ENCODE peak calls at places on chromosomes 5 and 9, in seven cellular contexts. X, K, M, R, V, L and B are unnamed samples.

GRCh38 chr5:54902817-54903473 is 82.4 kb downstream of the ESM1 start:
- DNase-seq in X (no peak), V (peak), M (peak), R (peak), K (no peak), L (peak), B (no peak)

GRCh38 chr5:55620009-55620770 is 85.4 kb upstream of the PLPP1 start:
- DNase-seq in K (no peak), M (no peak), V (no peak), X (no peak), L (no peak), R (no peak), B (no peak)

GRCh38 chr5:7902993-7903625 is 34.2 kb downstream of the MTRR start:
- DNase-seq in K (no peak), X (no peak), V (no peak), R (no peak), L (no peak), M (no peak), B (no peak)

GRCh38 chr9:120729796-120730195 is 15.5 kb upstream of the MEGF9 start:
- DNase-seq in X (no peak), M (no peak), V (no peak), L (no peak), K (no peak), R (peak), B (no peak)

GRCh38 chr9:131755541-131756198 is 15.8 kb upstream of the RAPGEF1 start:
- DNase-seq in X (peak), K (peak), R (peak), L (peak), V (peak), M (peak), B (peak)

GRCh38 chr9:4718911-4719310 is 22.1 kb downstream of the AK3 start:
- DNase-seq in V (no peak), X (no peak), M (no peak), K (no peak), R (no peak), L (no peak), B (no peak)

GRCh38 chr5:97142521-97143254 is at the start of gene LIX1:
- DNase-seq in K (peak), M (peak), L (peak), R (peak), V (peak), X (peak), B (no peak)

GRCh38 chr5:111645303-111645838 is 111.6 kb downstream of the NREP start:
- DNase-seq in X (no peak), V (no peak), R (peak), M (no peak), L (no peak), K (no peak), B (no peak)

GRCh38 chr5:92613546-92613945 is 967.5 kb downstream of the NR2F1-AS1 start:
- DNase-seq in L (no peak), M (peak), K (no peak), R (peak), V (peak), X (no peak), B (no peak)

GRCh38 chr5:36691993-36692392 is 85.6 kb downstream of the SLC1A3 start:
- DNase-seq in V (peak), X (no peak), L (no peak), R (peak), K (no peak), M (peak), B (no peak)

GRCh38 chr5:81924467-81924866 is 47.4 kb upstream of the ATG10 start:
- DNase-seq in X (peak), V (no peak), M (no peak), K (no peak), R (no peak), L (no peak), B (no peak)

GRCh38 chr5:37771203-37771611 is 68.6 kb downstream of the GDNF start:
- DNase-seq in R (no peak), M (no peak), V (no peak), K (peak), X (no peak), L (no peak), B (no peak)

GRCh38 chr5:134509308-134510040 is 16.0 kb upstream of the JADE2 start:
- DNase-seq in V (peak), R (peak), M (peak), K (peak), X (no peak), L (no peak), B (no peak)

GRCh38 chr9:116075191-116075590 is 78.4 kb upstream of the PAPPA start:
- DNase-seq in V (peak), L (no peak), R (peak), X (no peak), K (no peak), M (peak), B (no peak)

GRCh38 chr5:129766798-129767197 is 18.9 kb downstream of the MINAR2 start:
- DNase-seq in L (no peak), V (no peak), M (no peak), K (no peak), X (no peak), R (no peak), B (no peak)

GRCh38 chr5:146103594-146103993 is 1.8 kb downstream of the PLAC8L1 start:
- DNase-seq in M (peak), X (peak), L (no peak), K (peak), R (peak), V (no peak), B (no peak)

GRCh38 chr5:102778478-102778877 is 23.4 kb downstream of the PAM start:
- DNase-seq in M (peak), X (no peak), K (no peak), R (peak), L (peak), V (peak), B (no peak)

GRCh38 chr9:89919171-89919681 is 314.4 kb downstream of the GADD45G start:
- DNase-seq in M (no peak), X (peak), R (no peak), K (peak), L (peak), V (no peak), B (no peak)

GRCh38 chr5:178314961-178315820 is 82.6 kb upstream of the PHYKPL start:
- DNase-seq in L (no peak), R (no peak), K (no peak), M (no peak), X (no peak), V (no peak), B (no peak)

GRCh38 chr9:9790216-9790872 is 822.5 kb downstream of the PTPRD start:
- DNase-seq in X (no peak), M (peak), R (peak), K (peak), V (peak), L (peak), B (no peak)

GRCh38 chr5:40983781-40984180 is 74.5 kb downstream of the C7 start:
- DNase-seq in M (no peak), K (no peak), V (no peak), R (no peak), L (no peak), X (no peak), B (no peak)

GRCh38 chr9:78940121-78940855 is 631.5 kb upstream of the TLE4 start:
- DNase-seq in V (no peak), K (no peak), R (no peak), X (no peak), L (no peak), M (no peak), B (no peak)

GRCh38 chr9:114968710-114969109 is 38.3 kb upstream of the TNFSF8 start:
- DNase-seq in X (no peak), K (peak), M (peak), V (peak), R (peak), L (peak), B (no peak)

GRCh38 chr9:38621434-38622082 is 1.2 kb upstream of the ANKRD18A start:
- DNase-seq in V (peak), L (peak), M (no peak), R (no peak), K (peak), X (no peak), B (no peak)

GRCh38 chr5:169796731-169797130 is 159.7 kb downstream of the DOCK2 start:
- DNase-seq in X (no peak), K (no peak), M (no peak), R (no peak), L (no peak), V (peak), B (no peak)

GRCh38 chr5:180630426-180630825 is 19.0 kb downstream of the FLT4 start:
- DNase-seq in X (no peak), V (no peak), R (no peak), M (no peak), K (no peak), L (no peak), B (no peak)

GRCh38 chr9:134210511-134210907 is 46.1 kb upstream of the RNU6ATAC start:
- DNase-seq in L (no peak), X (no peak), R (no peak), K (no peak), V (no peak), M (no peak), B (no peak)

GRCh38 chr9:20379804-20380225 is 242.5 kb downstream of the MLLT3 start:
- DNase-seq in K (no peak), V (no peak), R (no peak), M (no peak), L (no peak), X (no peak), B (no peak)

GRCh38 chr9:110835404-110835803 is 166.8 kb downstream of the MUSK start:
- DNase-seq in K (no peak), R (peak), V (peak), X (no peak), L (no peak), M (peak), B (no peak)

GRCh38 chr9:110027624-110028023 is 180.3 kb downstream of the C9orf152 start:
- DNase-seq in K (no peak), M (peak), R (peak), V (peak), X (peak), L (no peak), B (no peak)

GRCh38 chr9:86856259-86856658 is 91.0 kb downstream of the GAS1 start:
- DNase-seq in M (peak), X (no peak), R (no peak), L (no peak), K (no peak), V (no peak), B (no peak)

GRCh38 chr5:117359895-117360294 is 785.3 kb upstream of the SEMA6A start:
- DNase-seq in X (no peak), K (no peak), R (no peak), L (no peak), V (no peak), M (no peak), B (no peak)

GRCh38 chr9:97640290-97640689 is 6.7 kb downstream of the NCBP1 start:
- DNase-seq in L (no peak), M (no peak), X (no peak), K (peak), V (no peak), R (no peak), B (no peak)

GRCh38 chr9:37437616-37438015 is 15.1 kb downstream of the GRHPR start:
- DNase-seq in V (no peak), L (no peak), R (no peak), K (no peak), M (no peak), X (no peak), B (no peak)

GRCh38 chr5:33891731-33892418 is at the start of gene ADAMTS12:
- DNase-seq in K (peak), R (peak), M (peak), X (peak), L (no peak), V (peak), B (no peak)

GRCh38 chr9:134618163-134618822 is 23.3 kb upstream of the COL5A1 start:
- DNase-seq in K (no peak), L (no peak), R (no peak), M (no peak), V (no peak), X (no peak), B (peak)

GRCh38 chr5:84272776-84273516 is 111.7 kb downstream of the EDIL3 start:
- DNase-seq in V (no peak), K (no peak), L (no peak), M (no peak), R (no peak), X (no peak), B (no peak)

GRCh38 chr5:95526871-95527270 is 27.9 kb downstream of the SKIC3 start:
- DNase-seq in M (peak), K (no peak), X (no peak), L (no peak), R (no peak), V (peak), B (no peak)

DNA sequence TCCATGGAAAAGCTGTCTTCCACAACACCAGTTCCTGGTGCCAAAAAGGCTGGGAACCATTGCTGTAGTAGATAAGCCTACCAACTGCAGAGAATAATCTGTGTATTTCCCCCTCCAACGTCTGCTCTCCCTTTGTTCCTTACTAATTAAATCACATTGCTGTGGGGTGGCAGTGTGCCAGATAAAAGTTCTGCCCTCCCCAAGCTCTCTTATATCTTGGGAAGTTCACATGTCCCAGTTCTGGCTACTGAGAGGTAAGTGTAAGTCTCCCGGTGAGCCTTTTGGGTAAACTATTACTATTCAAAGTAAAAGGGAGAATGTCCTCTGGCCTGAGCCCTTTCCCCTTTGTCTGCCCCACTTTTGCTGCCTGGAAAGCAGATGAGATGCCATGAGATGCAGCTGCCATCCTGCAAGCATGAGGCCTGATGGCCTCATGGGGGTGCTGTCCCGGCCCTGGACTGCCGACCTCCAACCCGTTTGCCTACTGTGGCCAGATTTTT is 14.7 kb downstream of the ENC1 start:
- DNase-seq in V (peak), K (no peak), R (peak), M (peak), L (no peak), X (no peak), B (no peak)
- TF ChIP-seq CTCF in V (peak), K (peak), R (no peak), M (no peak), L (no peak), X (no peak), B (no peak)

GRCh38 chr5:80090884-80091166 is 55.7 kb downstream of the THBS4 start:
- DNase-seq in K (no peak), X (no peak), V (no peak), R (no peak), L (no peak), M (no peak), B (no peak)

GRCh38 chr5:80094339-80094738 is 59.2 kb downstream of the THBS4 start:
- DNase-seq in K (no peak), V (no peak), X (no peak), M (no peak), R (no peak), L (no peak), B (no peak)

GRCh38 chr5:80097516-80097915 is 62.4 kb downstream of the THBS4 start:
- DNase-seq in M (no peak), R (no peak), K (no peak), V (no peak), L (no peak), X (no peak), B (no peak)

GRCh38 chr5:80092521-80093107 is 57.5 kb downstream of the THBS4 start:
- DNase-seq in K (no peak), X (no peak), R (no peak), V (no peak), M (no peak), L (no peak), B (no peak)

DNA sequence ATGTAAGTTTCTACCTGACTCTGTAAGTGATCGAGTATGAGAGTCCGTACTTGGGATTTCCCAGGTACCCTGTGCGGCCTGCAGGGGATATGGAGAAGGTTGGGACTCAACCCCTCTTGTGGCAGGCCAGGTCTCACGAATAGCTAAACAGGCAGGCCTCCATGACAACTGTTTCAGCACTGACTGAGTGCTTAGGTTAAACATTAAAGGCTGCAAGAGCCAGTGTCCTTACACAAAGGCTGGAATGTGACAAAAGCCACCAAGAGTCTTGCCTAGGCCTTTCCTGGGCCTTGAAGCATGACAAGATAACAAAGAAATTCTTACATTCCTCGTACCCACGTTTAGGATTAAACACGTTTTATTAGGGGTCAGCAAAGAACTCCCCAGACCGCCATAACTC is 58.6 kb downstream of the THBS4 start:
- DNase-seq in V (no peak), L (no peak), K (peak), R (no peak), M (no peak), X (no peak), B (no peak)
- TF ChIP-seq CTCF in V (no peak), L (no peak), K (no peak), R (no peak), M (no peak), X (no peak), B (no peak)

DNA sequence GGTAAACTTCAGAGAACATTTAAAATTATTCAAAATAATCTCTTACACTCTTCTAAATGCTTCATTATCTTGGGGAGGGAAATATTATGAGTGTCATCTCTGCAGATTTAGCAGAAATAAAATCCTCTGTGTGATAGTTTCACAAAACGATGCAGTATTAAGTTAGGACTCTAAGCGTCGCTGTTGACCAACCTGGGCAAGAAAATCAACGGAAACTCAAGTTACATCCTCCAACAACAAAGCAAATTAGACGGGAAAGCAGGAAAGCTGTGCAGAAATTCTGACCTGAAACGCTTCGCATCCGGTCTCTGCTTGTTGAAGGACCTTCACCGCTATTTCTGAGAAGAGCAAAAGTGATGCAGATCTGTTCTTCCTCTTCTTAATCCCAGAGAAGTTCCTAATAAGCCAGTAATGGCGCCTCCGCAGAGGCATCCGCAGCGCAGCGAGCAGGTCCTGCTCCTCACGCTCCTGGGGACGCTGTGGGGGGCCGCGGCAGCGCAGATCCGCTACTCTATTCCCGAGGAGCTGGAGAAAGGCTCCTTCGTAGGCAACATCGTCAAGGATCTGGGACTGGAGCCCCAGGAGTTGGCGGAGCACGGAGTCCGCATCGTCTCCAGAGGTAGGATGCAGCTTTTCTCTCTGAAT is at the start of gene PCDHGA6:
- DNase-seq in M (peak), K (no peak), L (no peak), X (no peak), V (peak), R (peak), B (no peak)
- TF ChIP-seq CTCF in M (peak), K (no peak), L (peak), X (peak), V (peak), R (peak), B (no peak)

GRCh38 chr5:159441441-159441840 is 111.2 kb upstream of the IL12B start:
- DNase-seq in V (no peak), X (peak), L (no peak), K (peak), M (peak), R (no peak), B (no peak)
- TF ChIP-seq CTCF in V (peak), X (peak), L (no peak), K (no peak), M (peak), R (peak), B (no peak)

DNA sequence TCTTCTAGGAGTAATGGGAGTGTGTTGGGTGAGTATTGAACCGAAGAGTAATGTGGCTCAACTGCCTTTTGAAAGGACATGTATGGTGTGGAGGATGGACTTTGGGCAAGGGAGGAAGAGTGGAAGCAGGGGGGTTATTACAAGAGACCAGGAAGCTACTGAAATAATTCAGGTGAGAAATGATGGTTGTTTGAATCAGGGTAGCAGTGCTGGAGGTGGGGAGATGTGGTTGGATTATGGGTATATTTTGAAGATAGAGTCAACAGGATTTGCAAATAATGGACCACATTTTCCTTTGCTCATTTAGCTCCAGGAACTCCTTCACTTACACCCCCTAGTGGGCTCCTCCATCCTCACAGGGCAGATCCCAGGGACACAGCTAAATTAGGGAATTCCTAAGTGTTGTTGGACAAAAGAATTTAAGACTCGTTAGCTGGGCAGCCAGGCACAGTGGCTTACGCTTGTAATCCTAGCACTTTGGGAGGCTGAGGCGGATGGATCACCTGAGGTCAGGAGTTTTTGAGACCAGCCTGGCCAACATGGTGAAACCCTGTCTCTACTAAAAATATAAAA is 1.2 kb upstream of the SLC4A9 start:
- DNase-seq in M (peak), L (no peak), V (peak), R (peak), K (no peak), X (no peak), B (no peak)
- TF ChIP-seq CTCF in M (peak), L (no peak), V (peak), R (peak), K (peak), X (peak), B (no peak)

DNA sequence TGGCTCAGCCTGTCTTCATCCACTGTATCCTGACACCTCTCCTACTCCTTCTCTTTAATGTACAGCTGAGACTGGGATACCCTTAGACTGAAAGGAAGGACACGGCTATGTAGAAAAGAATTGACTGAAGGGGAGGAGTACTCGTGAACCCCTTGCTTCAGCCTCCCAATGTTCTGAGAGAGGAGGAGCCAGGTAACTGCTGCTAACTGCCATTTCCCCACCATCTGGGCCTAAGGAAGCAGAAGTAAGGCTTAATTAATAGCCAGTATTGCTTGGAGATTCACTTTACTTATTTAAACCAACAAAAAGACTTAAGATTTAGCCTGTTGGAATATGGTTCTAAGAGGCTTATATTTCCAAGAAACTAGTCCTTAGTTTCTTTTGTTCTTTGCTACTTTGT is 18.8 kb upstream of the RGS3 start:
- DNase-seq in K (no peak), M (no peak), L (no peak), X (no peak), V (no peak), R (no peak), B (no peak)
- TF ChIP-seq CTCF in K (no peak), M (no peak), L (no peak), X (no peak), V (no peak), R (no peak), B (no peak)